ENCODE peak calls at places on chromosome 10, in seven cellular contexts. Y, B, F, W, Z, T and O are unnamed samples.

GRCh38 chr10:60384006-60384405 is 5.7 kb downstream of the ANK3 start:
- DNase-seq in F (peak; percentile 34), Z (peak; percentile 46), W (peak; percentile 48), T (no peak), Y (no peak), B (no peak), O (peak; percentile 19)

GRCh38 chr10:81018898-81019890 is 481.5 kb downstream of the SH2D4B start:
- DNase-seq in Z (peak; percentile 67), W (peak; percentile 58), F (peak; percentile 53), B (no peak), Y (peak; percentile 61), T (peak; percentile 28), O (peak; percentile 54)

GRCh38 chr10:69375307-69376151 is 41.2 kb downstream of the TACR2 start:
- DNase-seq in W (peak; percentile 87), F (peak; percentile 91), B (no peak), T (peak; percentile 59), Z (no peak), Y (peak; percentile 49), O (no peak)

GRCh38 chr10:15152556-15152955 is 15.9 kb downstream of the NMT2 start:
- DNase-seq in Z (no peak), Y (no peak), B (no peak), W (no peak), T (no peak), F (no peak), O (no peak)

GRCh38 chr10:71371750-71372166 is 25.0 kb upstream of the CDH23 start:
- DNase-seq in B (no peak), Y (no peak), W (no peak), T (no peak), Z (no peak), F (no peak), O (no peak)

GRCh38 chr10:68223535-68224165 is 8.3 kb downstream of the ATOH7 start:
- DNase-seq in Y (no peak), T (no peak), F (no peak), B (no peak), Z (no peak), W (no peak), O (no peak)

GRCh38 chr10:14545827-14546226 is 215.1 kb upstream of the FRMD4A start:
- DNase-seq in Y (no peak), W (peak; percentile 52), Z (peak; percentile 90), T (no peak), F (peak; percentile 69), B (peak; percentile 23), O (peak; percentile 75)

GRCh38 chr10:71571460-71572175 is 148.0 kb downstream of the C10orf105 start:
- DNase-seq in T (no peak), Z (no peak), B (no peak), Y (no peak), F (no peak), W (no peak), O (no peak)

GRCh38 chr10:18159596-18159995 is 19.4 kb downstream of the CACNB2 start:
- DNase-seq in Z (no peak), W (peak; percentile 31), B (no peak), Y (no peak), T (no peak), F (no peak), O (no peak)

GRCh38 chr10:7625836-7626235 is 40.9 kb downstream of the ITIH5 start:
- DNase-seq in F (no peak), Y (no peak), W (peak; percentile 13), T (no peak), B (no peak), Z (no peak), O (no peak)

GRCh38 chr10:100238429-100238828 is 9.0 kb upstream of the CHUK start:
- DNase-seq in T (no peak), B (no peak), Z (no peak), F (no peak), Y (no peak), W (no peak), O (no peak)

GRCh38 chr10:546971-547590 is 142.4 kb downstream of the DIP2C start:
- DNase-seq in T (no peak), B (no peak), F (peak; percentile 36), W (peak; percentile 8), Y (no peak), Z (peak; percentile 41), O (peak; percentile 12)

GRCh38 chr10:55410415-55410885 is 609.4 kb upstream of the PCDH15 start:
- DNase-seq in T (no peak), Z (no peak), F (no peak), W (peak; percentile 39), Y (peak; percentile 76), B (peak; percentile 59), O (no peak)

GRCh38 chr10:102782698-102783540 is 39.2 kb downstream of the WBP1L start:
- DNase-seq in B (peak; percentile 92), W (peak; percentile 94), F (peak; percentile 53), Y (peak; percentile 50), T (no peak), Z (peak; percentile 98), O (peak; percentile 97)

GRCh38 chr10:66869635-66870034 is 56.2 kb upstream of the LRRTM3 start:
- DNase-seq in W (no peak), Z (no peak), Y (no peak), T (no peak), B (no peak), F (no peak), O (no peak)

GRCh38 chr10:78348416-78349164 is 314.9 kb downstream of the RPS24 start:
- DNase-seq in Y (no peak), W (no peak), F (no peak), Z (no peak), B (peak; percentile 32), T (no peak), O (no peak)

GRCh38 chr10:78927257-78927995 is 141.3 kb upstream of the ZMIZ1 start:
- DNase-seq in F (no peak), B (no peak), T (no peak), Z (no peak), W (no peak), Y (no peak), O (no peak)

GRCh38 chr10:91856637-91857036 is 52.6 kb downstream of the FGFBP3 start:
- DNase-seq in Y (peak; percentile 55), B (no peak), W (peak; percentile 36), F (peak; percentile 15), Z (peak; percentile 18), T (no peak), O (no peak)

GRCh38 chr10:78937800-78938694 is 130.7 kb upstream of the ZMIZ1 start:
- DNase-seq in Z (no peak), B (no peak), Y (peak; percentile 29), T (peak; percentile 84), W (peak; percentile 38), F (no peak), O (no peak)

GRCh38 chr10:18409599-18410397 is 241.6 kb downstream of the NSUN6 start:
- DNase-seq in W (no peak), Z (no peak), B (no peak), F (no peak), Y (no peak), T (no peak), O (no peak)

GRCh38 chr10:42935466-42935865 is 141.4 kb upstream of the RET start:
- DNase-seq in Z (no peak), F (no peak), T (no peak), W (no peak), Y (no peak), B (no peak), O (no peak)

GRCh38 chr10:73768881-73769280 is 13.0 kb upstream of the CHCHD1 start:
- DNase-seq in B (no peak), Y (no peak), T (no peak), F (no peak), Z (no peak), W (no peak), O (no peak)

GRCh38 chr10:8183241-8183704 is 128.8 kb downstream of the GATA3 start:
- DNase-seq in B (no peak), Z (peak; percentile 75), W (peak; percentile 79), Y (no peak), F (no peak), T (no peak), O (peak; percentile 47)

GRCh38 chr10:47183726-47184084 is 116.3 kb upstream of the GDF10 start:
- DNase-seq in Z (peak; percentile 82), W (no peak), F (peak; percentile 67), B (peak; percentile 44), Y (no peak), T (no peak), O (no peak)

GRCh38 chr10:44460499-44460898 is 75.6 kb upstream of the CXCL12 start:
- DNase-seq in B (no peak), F (no peak), Z (peak; percentile 46), Y (no peak), T (no peak), W (peak; percentile 88), O (no peak)

GRCh38 chr10:72061491-72061890 is 26.9 kb downstream of the SPOCK2 start:
- DNase-seq in Z (no peak), Y (no peak), B (no peak), F (no peak), T (peak; percentile 56), W (no peak), O (no peak)

GRCh38 chr10:96222441-96222840 is 48.9 kb downstream of the BLNK start:
- DNase-seq in T (no peak), Z (no peak), Y (no peak), F (no peak), W (no peak), B (no peak), O (no peak)

GRCh38 chr10:3651969-3652653 is 132.9 kb downstream of the KLF6 start:
- DNase-seq in T (no peak), F (no peak), B (no peak), W (no peak), Z (no peak), Y (no peak), O (no peak)
- TF ChIP-seq CTCF in T (no peak), F (no peak), B (no peak), W (peak; percentile 10), Z (no peak), Y (no peak), O (no peak)

GRCh38 chr10:110597476-110597875 is 30.0 kb downstream of the SMC3 start:
- DNase-seq in Z (no peak), T (no peak), W (no peak), B (no peak), F (no peak), Y (no peak), O (no peak)

DNA sequence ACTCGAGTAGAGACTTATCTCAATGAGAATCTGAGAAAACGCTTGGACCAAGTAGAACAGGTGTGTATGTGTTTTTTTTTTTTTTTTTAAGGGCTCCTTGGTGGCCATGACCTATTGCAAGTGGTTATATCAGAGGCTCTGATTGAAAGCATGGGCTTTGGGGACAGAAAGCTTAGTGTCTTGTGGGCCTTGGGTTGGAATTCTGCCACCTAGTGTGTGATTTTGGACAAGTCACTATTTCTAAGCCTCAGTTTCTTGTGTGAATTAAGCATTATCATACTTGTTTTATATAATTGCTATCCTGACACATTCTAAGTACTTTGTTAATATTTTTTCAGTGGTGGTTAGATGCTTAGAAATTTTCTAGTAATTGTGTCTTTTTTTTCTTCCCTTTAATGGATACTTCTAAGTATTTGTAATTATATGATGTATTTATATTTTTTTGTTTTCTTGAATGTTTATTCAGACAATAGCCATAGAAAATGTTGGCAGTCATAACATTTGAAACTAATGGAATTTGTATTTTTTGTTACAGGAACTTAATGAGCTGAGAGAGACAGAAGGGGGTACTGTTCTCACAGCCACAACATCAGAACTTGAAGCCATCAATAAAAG is 33.1 kb downstream of the SMC3 start:
- DNase-seq in B (no peak), Z (peak; percentile 85), W (peak; percentile 80), F (peak; percentile 76), Y (peak; percentile 70), T (peak; percentile 13), O (peak; percentile 69)
- H3K4me3 ChIP-seq in B (no peak overlapping the region), Z (no peak overlapping the region), W (no peak overlapping the region), F (no peak overlapping the region), Y (no peak overlapping the region), T (no peak overlapping the region), O (no peak overlapping the region)

GRCh38 chr10:25026463-25026862 is 10.1 kb downstream of the THNSL1 start:
- DNase-seq in Y (no peak), W (peak; percentile 58), Z (peak; percentile 61), F (peak; percentile 18), T (no peak), B (no peak), O (peak; percentile 25)
- TF ChIP-seq CTCF in Y (peak; percentile 15), W (peak; percentile 30), Z (peak; percentile 36), F (no peak), T (no peak), B (peak; percentile 57), O (no peak)

GRCh38 chr10:77264107-77264506 is 373.5 kb downstream of the KCNMA1 start:
- DNase-seq in T (no peak), B (no peak), F (no peak), W (no peak), Y (no peak), Z (no peak), O (no peak)
- H3K4me3 ChIP-seq in T (no peak overlapping the region), B (no peak overlapping the region), F (no peak overlapping the region), W (no peak overlapping the region), Y (no peak overlapping the region), Z (no peak overlapping the region), O (no peak overlapping the region)